ENCODE peak calls at places on chromosomes 12 and 14, in ten cellular contexts. K is upper lobe of right lung; W is CD8-positive, alpha-beta T cell; L is omental fat pad; T is cardiac muscle cell; O is lung; M is foreskin fibroblast; I is ascending aorta; P is transverse colon; A is BE2C. B is an unnamed sample.

GRCh38 chr12:31773867-31774266 is 45.0 kb upstream of the AMN1 start:
- DNase-seq in K (no peak), W (no peak), L (no peak), T (peak; percentile 55), O (no peak), M (no peak), I (no peak), P (no peak), A (no peak), B (no peak)

GRCh38 chr14:90781344-90781761 is 34.9 kb downstream of the TTC7B start:
- DNase-seq in K (peak; percentile 36), W (no peak), L (no peak), T (peak; percentile 85), O (no peak), M (peak; percentile 63), I (peak; percentile 8), P (no peak), A (no peak), B (peak; percentile 42)

GRCh38 chr14:54593860-54594259 is 26.9 kb downstream of the SAMD4A start:
- DNase-seq in K (no peak), W (no peak), L (no peak), T (peak; percentile 29), O (no peak), M (no peak), I (no peak), P (no peak), A (no peak), B (no peak)

GRCh38 chr14:55721353-55721752 is 141.3 kb downstream of the KTN1 start:
- DNase-seq in K (no peak), W (no peak), L (no peak), T (peak; percentile 96), O (no peak), M (peak; percentile 88), I (no peak), P (no peak), A (peak; percentile 62), B (peak; percentile 52)

GRCh38 chr14:54173782-54174181 is 217.2 kb upstream of the BMP4 start:
- DNase-seq in K (no peak), W (no peak), L (no peak), T (no peak), O (no peak), M (peak; percentile 43), I (no peak), P (no peak), A (no peak), B (no peak)

GRCh38 chr14:65287264-65288131 is 125.0 kb upstream of the FUT8 start:
- DNase-seq in K (no peak), W (peak; percentile 51), L (no peak), T (no peak), O (no peak), M (no peak), I (no peak), P (peak; percentile 51), A (no peak), B (no peak)

GRCh38 chr14:54688229-54688628 is 121.3 kb downstream of the SAMD4A start:
- DNase-seq in K (no peak), W (no peak), L (no peak), T (no peak), O (no peak), M (no peak), I (peak; percentile 38), P (no peak), A (no peak), B (no peak)

GRCh38 chr14:69999246-69999645 is 120.0 kb downstream of the SMOC1 start:
- DNase-seq in K (no peak), W (no peak), L (no peak), T (peak; percentile 89), O (no peak), M (no peak), I (no peak), P (no peak), A (no peak), B (no peak)

DNA sequence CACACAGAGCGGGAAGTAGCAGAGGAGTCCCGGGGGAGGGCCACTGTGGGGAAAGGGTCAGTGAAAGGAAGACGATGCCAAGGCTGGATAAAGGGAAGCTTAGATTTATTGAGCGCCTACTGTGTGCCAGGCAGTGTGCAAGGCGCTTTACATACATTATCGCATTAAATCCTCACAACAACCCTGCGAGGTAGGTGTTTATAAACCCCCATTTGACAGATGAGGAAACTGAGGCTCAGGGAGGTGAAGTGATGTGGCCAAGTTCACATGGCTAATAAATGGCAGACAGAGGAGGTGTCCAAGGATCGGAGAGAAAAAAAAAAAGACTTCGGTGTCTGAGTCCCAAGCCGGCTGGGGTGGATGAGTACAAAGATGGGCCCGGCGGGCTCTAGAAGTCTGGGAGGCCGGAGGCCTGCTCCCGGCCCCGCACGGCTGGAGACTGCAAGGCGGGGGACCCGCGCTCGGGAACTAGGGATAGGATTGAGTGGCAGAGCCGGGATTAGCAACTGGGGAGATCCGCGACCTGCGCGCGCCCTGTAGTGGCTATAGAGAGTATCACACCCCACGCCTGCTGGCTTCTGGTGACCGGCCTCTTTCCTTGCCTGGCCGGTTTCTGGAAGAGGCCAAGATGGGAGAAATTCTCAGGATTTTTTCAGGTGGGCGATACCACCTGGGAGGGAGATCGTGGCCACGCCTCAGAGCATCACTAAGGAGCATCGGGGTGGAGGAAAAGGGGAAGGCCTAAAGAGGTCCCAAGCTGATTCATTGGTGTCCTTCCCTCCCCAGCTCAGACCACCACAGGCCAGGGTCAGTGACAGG is 3.9 kb downstream of the DDN start:
- DNase-seq in K (peak; percentile 90), W (peak; percentile 53), L (peak; percentile 55), T (peak; percentile 87), O (peak; percentile 79), M (peak; percentile 72), I (peak; percentile 86), P (peak; percentile 85), A (peak; percentile 92), B (no peak)
- TF ChIP-seq CTCF in K (peak; percentile 90), W (peak; percentile 79), L (no peak), T (peak; percentile 79), O (peak; percentile 73), M (peak; percentile 79), I (peak; percentile 80), P (peak; percentile 85), A (peak; percentile 80), B (peak; percentile 83)

GRCh38 chr12:56204275-56204674 is 15.0 kb upstream of the SMARCC2 start:
- DNase-seq in K (no peak), W (no peak), L (no peak), T (no peak), O (no peak), M (no peak), I (no peak), P (no peak), A (no peak), B (no peak)

GRCh38 chr12:56208014-56208413 is 13.7 kb downstream of the RNF41 start:
- DNase-seq in K (no peak), W (no peak), L (no peak), T (no peak), O (no peak), M (no peak), I (no peak), P (no peak), A (no peak), B (no peak)

GRCh38 chr12:56202838-56203237 is 13.6 kb upstream of the SMARCC2 start:
- DNase-seq in K (no peak), W (no peak), L (no peak), T (no peak), O (no peak), M (no peak), I (no peak), P (no peak), A (no peak), B (no peak)

GRCh38 chr12:56206373-56207166 is 15.2 kb downstream of the RNF41 start:
- DNase-seq in K (no peak), W (peak; percentile 35), L (no peak), T (peak; percentile 64), O (peak; percentile 35), M (peak; percentile 45), I (peak; percentile 76), P (peak; percentile 65), A (peak; percentile 79), B (no peak)

GRCh38 chr12:56205445-56205844 is 16.2 kb upstream of the SMARCC2 start:
- DNase-seq in K (no peak), W (no peak), L (no peak), T (no peak), O (no peak), M (no peak), I (no peak), P (no peak), A (no peak), B (no peak)
- TF ChIP-seq CTCF in K (no peak), W (no peak), L (no peak), T (peak; percentile 8), O (no peak), M (no peak), I (no peak), P (no peak), A (peak; percentile 13), B (no peak)

GRCh38 chr14:106208794-106209193 is 682.4 kb downstream of the TMEM121 start:
- DNase-seq in K (no peak), W (no peak), L (no peak), T (no peak), O (no peak), M (no peak), I (no peak), P (no peak), A (no peak), B (no peak)

GRCh38 chr14:106207316-106207715 is 680.9 kb downstream of the TMEM121 start:
- DNase-seq in K (no peak), W (no peak), L (no peak), T (no peak), O (no peak), M (no peak), I (no peak), P (no peak), A (no peak), B (no peak)

GRCh38 chr14:106210650-106211049 is 684.3 kb downstream of the TMEM121 start:
- DNase-seq in K (no peak), W (peak; percentile 27), L (no peak), T (no peak), O (no peak), M (no peak), I (no peak), P (no peak), A (no peak), B (no peak)

GRCh38 chr14:106211489-106211888 is 685.1 kb downstream of the TMEM121 start:
- DNase-seq in K (no peak), W (no peak), L (no peak), T (no peak), O (no peak), M (no peak), I (no peak), P (no peak), A (no peak), B (no peak)

DNA sequence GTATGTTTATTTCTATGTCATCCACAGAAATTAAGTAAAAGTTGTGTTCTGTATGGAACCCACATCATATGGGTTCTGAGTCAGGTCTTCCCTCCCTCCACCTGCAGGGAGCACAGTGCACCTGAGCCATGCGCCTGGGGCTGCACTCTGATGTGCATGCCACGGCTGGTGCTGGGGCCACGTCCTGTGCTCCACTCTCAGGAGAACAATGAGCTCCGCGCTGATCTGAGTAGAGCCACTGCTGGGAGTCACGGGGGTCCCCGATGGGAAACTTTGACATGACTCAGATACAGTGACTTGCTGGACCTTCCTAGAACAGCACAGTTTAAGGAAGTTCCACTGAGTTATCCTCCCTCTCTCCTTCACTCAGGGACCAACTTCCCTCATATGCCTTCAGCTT is 683.4 kb downstream of the TMEM121 start:
- DNase-seq in K (no peak), W (peak; percentile 43), L (no peak), T (no peak), O (no peak), M (no peak), I (no peak), P (no peak), A (no peak), B (no peak)
- TF ChIP-seq CTCF in K (no peak), W (peak; percentile 19), L (no peak), T (no peak), O (no peak), M (no peak), I (no peak), P (no peak), A (no peak), B (no peak)

GRCh38 chr12:6938353-6939186 is 5.0 kb upstream of the RNU7-1 start:
- DNase-seq in K (no peak), W (no peak), L (no peak), T (no peak), O (no peak), M (no peak), I (no peak), P (no peak), A (no peak), B (no peak)
- TF ChIP-seq CTCF in K (no peak), W (peak; percentile 11), L (no peak), T (no peak), O (no peak), M (no peak), I (no peak), P (no peak), A (no peak), B (no peak)

B was measured in AG04449.